ENCODE peak calls at places on chromosomes 4 and X, in eight cellular contexts. J, A, Y, N, C, T, F and G are unnamed samples.

GRCh38 chr4:38788327-38788726 is 5.5 kb upstream of the TLR10 start:
- DNase-seq in J (no peak), A (no peak), Y (peak), N (no peak), C (no peak), T (no peak), F (no peak), G (no peak)

GRCh38 chrX:12967711-12968465 is 7.0 kb upstream of the TMSB4X start:
- DNase-seq in J (no peak), A (no peak), Y (no peak), N (no peak), C (no peak), T (no peak), F (no peak), G (no peak)

GRCh38 chr4:33961751-33962150 is 2282.6 kb downstream of the ARAP2 start:
- DNase-seq in J (no peak), A (peak), Y (peak), N (no peak), C (no peak), T (no peak), F (no peak), G (no peak)

GRCh38 chrX:34382416-34382815 is 250.3 kb upstream of the FAM47A start:
- DNase-seq in J (no peak), A (no peak), Y (peak), N (no peak), C (no peak), T (no peak), F (no peak), G (no peak)

GRCh38 chrX:2500681-2501151 is at the start of the genes DHRSX and ZBED1:
- DNase-seq in J (peak), A (no peak), Y (no peak), N (no peak), C (peak), T (peak), F (peak), G (peak)

GRCh38 chr4:6230502-6230785 is 30.1 kb upstream of the JAKMIP1 start:
- DNase-seq in J (no peak), A (no peak), Y (no peak), N (no peak), C (no peak), T (no peak), F (no peak), G (no peak)

GRCh38 chr4:40423735-40424134 is 88.6 kb downstream of the CHRNA9 start:
- DNase-seq in J (peak), A (no peak), Y (peak), N (no peak), C (no peak), T (no peak), F (no peak), G (no peak)

GRCh38 chr4:114694770-114695169 is 96.2 kb downstream of the UGT8 start:
- DNase-seq in J (peak), A (no peak), Y (peak), N (no peak), C (no peak), T (no peak), F (no peak), G (no peak)

GRCh38 chr4:40976343-40976742 is 226.6 kb downstream of the NSUN7 start:
- DNase-seq in J (peak), A (no peak), Y (peak), N (peak), C (no peak), T (no peak), F (peak), G (no peak)

GRCh38 chrX:23883737-23884354 is 23.9 kb downstream of the APOO start:
- DNase-seq in J (peak), A (no peak), Y (peak), N (no peak), C (no peak), T (no peak), F (no peak), G (no peak)

GRCh38 chrX:78329486-78329885 is 2.1 kb upstream of the CYSLTR1 start:
- DNase-seq in J (no peak), A (no peak), Y (no peak), N (no peak), C (no peak), T (no peak), F (no peak), G (no peak)

GRCh38 chrX:71068052-71068918 is at the start of gene SNX12:
- DNase-seq in J (peak), A (peak), Y (peak), N (peak), C (peak), T (peak), F (peak), G (peak)

GRCh38 chr4:119579823-119580222 is 48.8 kb downstream of the PDE5A start:
- DNase-seq in J (no peak), A (no peak), Y (no peak), N (no peak), C (no peak), T (no peak), F (no peak), G (no peak)

GRCh38 chrX:22141061-22141460 is 108.9 kb downstream of the PHEX start:
- DNase-seq in J (no peak), A (no peak), Y (no peak), N (no peak), C (no peak), T (no peak), F (no peak), G (no peak)